ENCODE peak calls at places on chromosomes 2 and 18, in four cellular contexts. S is caudate nucleus, P is AG09309, K is GM23248. U is an unnamed sample.
A peak's percentile ranks its signal among the peaks of the same experiment; 100 is the strongest.

GRCh38 chr2:152823901-152824300 is 105.5 kb downstream of the ARL6IP6 start:
- DNase-seq in S (no peak), P (no peak), K (no peak), U (no peak)

GRCh38 chr18:10164241-10165160 is 250.7 kb downstream of the VAPA start:
- DNase-seq in S (no peak), P (no peak), K (no peak), U (no peak)

GRCh38 chr18:63850010-63850409 is 37.5 kb upstream of the SERPINB2 start:
- DNase-seq in S (no peak), P (no peak), K (peak; percentile 58), U (peak; percentile 43)

GRCh38 chr2:239594772-239595608 is 194.2 kb upstream of the HDAC4 start:
- DNase-seq in S (no peak), P (no peak), K (no peak), U (no peak)

GRCh38 chr2:112048887-112049286 is 6.2 kb upstream of the TMEM87B start:
- DNase-seq in S (peak; percentile 61), P (no peak), K (peak; percentile 66), U (peak; percentile 40)

GRCh38 chr2:240506406-240507059 is 51.3 kb downstream of the ANKMY1 start:
- DNase-seq in S (no peak), P (no peak), K (no peak), U (no peak)

GRCh38 chr2:45162711-45163110 is 153.5 kb upstream of the SIX2 start:
- DNase-seq in S (no peak), P (no peak), K (no peak), U (no peak)

GRCh38 chr2:129904532-129905446 is 74.7 kb upstream of the RAB6C start:
- DNase-seq in S (no peak), P (no peak), K (no peak), U (no peak)

GRCh38 chr18:49619792-49620191 is 57.9 kb downstream of the LIPG start:
- DNase-seq in S (no peak), P (no peak), K (peak; percentile 71), U (no peak)

GRCh38 chr2:170812716-170813585 is 3.7 kb upstream of the GAD1 start:
- DNase-seq in S (peak; percentile 45), P (peak; percentile 83), K (peak; percentile 99), U (no peak)

GRCh38 chr2:239724194-239724849 is 300.8 kb downstream of the NDUFA10 start:
- DNase-seq in S (peak; percentile 42), P (no peak), K (no peak), U (no peak)

GRCh38 chr2:19900536-19901200 is 1.1 kb downstream of the TTC32 start:
- DNase-seq in S (no peak), P (no peak), K (peak; percentile 53), U (peak; percentile 45)

GRCh38 chr2:164984428-164984827 is 29.1 kb upstream of the SLC38A11 start:
- DNase-seq in S (no peak), P (no peak), K (peak; percentile 50), U (no peak)

GRCh38 chr2:1588994-1589611 is 155.2 kb downstream of the PXDN start:
- DNase-seq in S (no peak), P (no peak), K (no peak), U (no peak)

GRCh38 chr2:100978582-100979051 is 23.5 kb upstream of the RPL31 start:
- DNase-seq in S (no peak), P (no peak), K (no peak), U (no peak)

GRCh38 chr2:47373747-47374146 is 29.2 kb upstream of the MSH2 start:
- DNase-seq in S (no peak), P (no peak), K (peak; percentile 4), U (no peak)

GRCh38 chr18:62790836-62791772 is 75.8 kb downstream of the PHLPP1 start:
- DNase-seq in S (peak; percentile 48), P (peak; percentile 37), K (peak; percentile 65), U (no peak)

GRCh38 chr2:148614332-148615049 is 30.1 kb upstream of the EPC2 start:
- DNase-seq in S (no peak), P (no peak), K (peak; percentile 38), U (peak; percentile 43)

GRCh38 chr2:136375017-136375901 is 257.3 kb upstream of the CXCR4 start:
- DNase-seq in S (no peak), P (no peak), K (no peak), U (peak; percentile 65)

GRCh38 chr18:13120967-13121586 is 97.5 kb upstream of the LDLRAD4 start:
- DNase-seq in S (no peak), P (no peak), K (peak; percentile 82), U (no peak)

GRCh38 chr2:231902598-231902997 is 23.6 kb downstream of the NPPC start:
- DNase-seq in S (no peak), P (no peak), K (no peak), U (no peak)

GRCh38 chr2:169452080-169452479 is 27.2 kb upstream of the BBS5 start:
- DNase-seq in S (no peak), P (peak; percentile 7), K (peak; percentile 63), U (no peak)

GRCh38 chr2:240615409-240615808 is 9.9 kb upstream of the GPR35 start:
- DNase-seq in S (no peak), P (no peak), K (no peak), U (no peak)

GRCh38 chr2:69074926-69075325 is 61.9 kb downstream of the ANTXR1 start:
- DNase-seq in S (no peak), P (no peak), K (no peak), U (no peak)

GRCh38 chr2:220682616-220683015 is 889.5 kb downstream of the EPHA4 start:
- DNase-seq in S (no peak), P (no peak), K (peak; percentile 50), U (no peak)

GRCh38 chr18:48412339-48412929 is 3.3 kb upstream of the ZBTB7C start:
- DNase-seq in S (no peak), P (no peak), K (peak; percentile 66), U (peak; percentile 47)

GRCh38 chr2:62197609-62198236 is 1.8 kb downstream of the B3GNT2 start:
- DNase-seq in S (no peak), P (no peak), K (peak; percentile 55), U (peak; percentile 55)

GRCh38 chr2:239644016-239644415 is 243.2 kb upstream of the HDAC4 start:
- DNase-seq in S (no peak), P (no peak), K (peak; percentile 61), U (peak; percentile 40)

GRCh38 chr2:109125595-109126500 is 3.2 kb upstream of the SH3RF3 start:
- DNase-seq in S (no peak), P (peak; percentile 95), K (peak; percentile 95), U (no peak)

U was measured in activated CD8-positive, alpha-beta T cell treated with anti-CD3 and anti-CD28 coated beads for 36 hours.